ENCODE peak calls at places on chromosomes 7 and 10, in eight cellular contexts. One of them, this sample, is unnamed.

GRCh38 chr10:89515031-89515841 is 20.2 kb downstream of the SLC16A12 start:
- DNase-seq in A549: no peak
- DNase-seq in SK-N-SH: no peak
- DNase-seq in H1: no peak
- DNase-seq in GM12878: no peak
- DNase-seq in IMR-90: peak
- DNase-seq in HepG2: no peak
- DNase-seq in K562: no peak
- DNase-seq in this sample: no peak

GRCh38 chr7:77684030-77684429 is 12.2 kb upstream of the RSBN1L start:
- DNase-seq in A549: no peak
- DNase-seq in SK-N-SH: no peak
- DNase-seq in H1: peak
- DNase-seq in GM12878: no peak
- DNase-seq in IMR-90: peak
- DNase-seq in HepG2: no peak
- DNase-seq in K562: no peak
- DNase-seq in this sample: peak

GRCh38 chr10:30176776-30177533 is 117.6 kb upstream of the JCAD start:
- DNase-seq in A549: no peak
- DNase-seq in SK-N-SH: no peak
- DNase-seq in H1: no peak
- DNase-seq in GM12878: no peak
- DNase-seq in IMR-90: peak
- DNase-seq in HepG2: no peak
- DNase-seq in K562: no peak
- DNase-seq in this sample: no peak

GRCh38 chr7:157404845-157405481 is 68.2 kb downstream of the DNAJB6 start:
- DNase-seq in A549: peak
- DNase-seq in SK-N-SH: peak
- DNase-seq in H1: no peak
- DNase-seq in GM12878: no peak
- DNase-seq in IMR-90: peak
- DNase-seq in HepG2: no peak
- DNase-seq in K562: peak
- DNase-seq in this sample: no peak

GRCh38 chr7:143355450-143356385 is 6.8 kb downstream of the FAM131B start:
- DNase-seq in A549: peak
- DNase-seq in SK-N-SH: peak
- DNase-seq in H1: no peak
- DNase-seq in GM12878: no peak
- DNase-seq in IMR-90: no peak
- DNase-seq in HepG2: no peak
- DNase-seq in K562: no peak
- DNase-seq in this sample: peak

GRCh38 chr10:28587270-28587969 is 54.5 kb downstream of the WAC start:
- DNase-seq in A549: no peak
- DNase-seq in SK-N-SH: no peak
- DNase-seq in H1: no peak
- DNase-seq in GM12878: no peak
- DNase-seq in IMR-90: peak
- DNase-seq in HepG2: no peak
- DNase-seq in K562: no peak
- DNase-seq in this sample: no peak

GRCh38 chr7:24762771-24763170 is 5.5 kb upstream of the GSDME start:
- DNase-seq in A549: no peak
- DNase-seq in SK-N-SH: no peak
- DNase-seq in H1: no peak
- DNase-seq in GM12878: no peak
- DNase-seq in IMR-90: no peak
- DNase-seq in HepG2: no peak
- DNase-seq in K562: no peak
- DNase-seq in this sample: no peak

GRCh38 chr10:91689731-91690168 is 56.9 kb upstream of the PPP1R3C start:
- DNase-seq in A549: no peak
- DNase-seq in SK-N-SH: no peak
- DNase-seq in H1: no peak
- DNase-seq in GM12878: no peak
- DNase-seq in IMR-90: peak
- DNase-seq in HepG2: no peak
- DNase-seq in K562: no peak
- DNase-seq in this sample: no peak

GRCh38 chr10:123527122-123527521 is 139.0 kb upstream of the GPR26 start:
- DNase-seq in A549: no peak
- DNase-seq in SK-N-SH: no peak
- DNase-seq in H1: no peak
- DNase-seq in GM12878: no peak
- DNase-seq in IMR-90: no peak
- DNase-seq in HepG2: no peak
- DNase-seq in K562: no peak
- DNase-seq in this sample: no peak

GRCh38 chr7:48868916-48869315 is 55.4 kb upstream of the CDC14C start:
- DNase-seq in A549: no peak
- DNase-seq in SK-N-SH: no peak
- DNase-seq in H1: no peak
- DNase-seq in GM12878: no peak
- DNase-seq in IMR-90: no peak
- DNase-seq in HepG2: no peak
- DNase-seq in K562: no peak
- DNase-seq in this sample: no peak

GRCh38 chr7:2668401-2668800 is 19.6 kb upstream of the AMZ1 start:
- DNase-seq in A549: peak
- DNase-seq in SK-N-SH: no peak
- DNase-seq in H1: no peak
- DNase-seq in GM12878: no peak
- DNase-seq in IMR-90: peak
- DNase-seq in HepG2: no peak
- DNase-seq in K562: no peak
- DNase-seq in this sample: no peak

GRCh38 chr10:33055636-33056035 is 97.6 kb upstream of the ITGB1 start:
- DNase-seq in A549: no peak
- DNase-seq in SK-N-SH: no peak
- DNase-seq in H1: no peak
- DNase-seq in GM12878: no peak
- DNase-seq in IMR-90: peak
- DNase-seq in HepG2: no peak
- DNase-seq in K562: no peak
- DNase-seq in this sample: no peak

GRCh38 chr10:123149568-123150228 is 1.8 kb downstream of the HMX2 start:
- DNase-seq in A549: no peak
- DNase-seq in SK-N-SH: peak
- DNase-seq in H1: peak
- DNase-seq in GM12878: no peak
- DNase-seq in IMR-90: peak
- DNase-seq in HepG2: no peak
- DNase-seq in K562: no peak
- DNase-seq in this sample: peak

DNA sequence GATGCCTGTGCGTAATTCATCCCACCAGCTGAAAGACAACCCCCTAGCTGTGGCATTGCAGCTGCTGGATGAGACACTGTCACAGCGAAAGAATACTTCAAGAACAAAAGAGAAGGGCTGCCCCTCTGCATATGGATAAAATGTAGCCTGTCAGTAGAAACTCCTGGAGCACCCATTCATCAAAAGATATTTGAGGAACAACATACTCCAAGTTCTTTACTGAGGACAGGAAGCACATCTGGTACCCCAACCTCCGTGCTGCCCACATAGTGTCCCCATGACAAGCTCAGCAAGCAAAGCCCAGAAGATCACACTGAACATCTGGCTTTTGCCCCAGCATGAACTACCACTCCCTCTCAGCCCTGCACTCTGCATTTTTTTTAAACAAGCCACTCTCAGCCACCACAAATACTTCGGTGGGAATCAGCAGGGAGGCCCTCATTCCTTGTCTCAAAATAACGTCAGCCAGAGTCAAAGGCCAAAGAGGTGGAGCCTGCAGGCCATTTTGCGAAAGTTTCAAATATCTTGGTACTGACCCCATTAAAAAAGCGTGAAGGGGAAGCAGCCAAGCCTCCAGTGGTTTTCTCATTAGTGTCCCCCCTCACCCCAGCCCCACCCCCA is 1.7 kb downstream of the CREB3L2 start:
- DNase-seq in A549: peak
- DNase-seq in SK-N-SH: no peak
- DNase-seq in H1: no peak
- DNase-seq in GM12878: no peak
- DNase-seq in IMR-90: peak
- DNase-seq in HepG2: peak
- DNase-seq in K562: peak
- DNase-seq in this sample: peak
- TF ChIP-seq USF2 in A549: no peak
- TF ChIP-seq USF2 in SK-N-SH: no peak
- TF ChIP-seq USF2 in H1: no peak
- TF ChIP-seq USF2 in GM12878: no peak
- TF ChIP-seq USF2 in IMR-90: no peak
- TF ChIP-seq USF2 in HepG2: no peak
- TF ChIP-seq USF2 in K562: no peak
- TF ChIP-seq USF2 in this sample: no peak

GRCh38 chr7:137449016-137449415 is 105.5 kb upstream of the PTN start:
- DNase-seq in A549: no peak
- DNase-seq in SK-N-SH: no peak
- DNase-seq in H1: no peak
- DNase-seq in GM12878: no peak
- DNase-seq in IMR-90: no peak
- DNase-seq in HepG2: no peak
- DNase-seq in K562: no peak
- DNase-seq in this sample: no peak

GRCh38 chr7:137454169-137455166 is 110.9 kb upstream of the PTN start:
- DNase-seq in A549: peak
- DNase-seq in SK-N-SH: peak
- DNase-seq in H1: no peak
- DNase-seq in GM12878: no peak
- DNase-seq in IMR-90: peak
- DNase-seq in HepG2: peak
- DNase-seq in K562: peak
- DNase-seq in this sample: no peak

GRCh38 chr7:137458399-137458798 is 114.9 kb upstream of the PTN start:
- DNase-seq in A549: no peak
- DNase-seq in SK-N-SH: no peak
- DNase-seq in H1: no peak
- DNase-seq in GM12878: no peak
- DNase-seq in IMR-90: no peak
- DNase-seq in HepG2: no peak
- DNase-seq in K562: no peak
- DNase-seq in this sample: no peak

GRCh38 chr7:137453356-137453755 is 109.8 kb upstream of the PTN start:
- DNase-seq in A549: no peak
- DNase-seq in SK-N-SH: no peak
- DNase-seq in H1: no peak
- DNase-seq in GM12878: no peak
- DNase-seq in IMR-90: no peak
- DNase-seq in HepG2: no peak
- DNase-seq in K562: no peak
- DNase-seq in this sample: no peak
- TF ChIP-seq USF2 in A549: no peak
- TF ChIP-seq USF2 in SK-N-SH: no peak
- TF ChIP-seq USF2 in H1: no peak
- TF ChIP-seq USF2 in GM12878: no peak
- TF ChIP-seq USF2 in IMR-90: no peak
- TF ChIP-seq USF2 in HepG2: no peak
- TF ChIP-seq USF2 in K562: no peak
- TF ChIP-seq USF2 in this sample: no peak

GRCh38 chr7:151519765-151520418 is at the start of gene RHEB:
- DNase-seq in A549: peak
- DNase-seq in SK-N-SH: peak
- DNase-seq in H1: peak
- DNase-seq in GM12878: peak
- DNase-seq in IMR-90: peak
- DNase-seq in HepG2: peak
- DNase-seq in K562: peak
- DNase-seq in this sample: peak

GRCh38 chr7:151517601-151518104 is 2.0 kb downstream of the RHEB start:
- DNase-seq in A549: no peak
- DNase-seq in SK-N-SH: no peak
- DNase-seq in H1: no peak
- DNase-seq in GM12878: no peak
- DNase-seq in IMR-90: no peak
- DNase-seq in HepG2: no peak
- DNase-seq in K562: no peak
- DNase-seq in this sample: no peak

GRCh38 chr7:151518781-151519044 is 982 bp downstream of the RHEB start:
- DNase-seq in A549: no peak
- DNase-seq in SK-N-SH: no peak
- DNase-seq in H1: no peak
- DNase-seq in GM12878: no peak
- DNase-seq in IMR-90: no peak
- DNase-seq in HepG2: no peak
- DNase-seq in K562: no peak
- DNase-seq in this sample: no peak

GRCh38 chr7:151518105-151518780 is 1.5 kb downstream of the RHEB start:
- DNase-seq in A549: peak
- DNase-seq in SK-N-SH: peak
- DNase-seq in H1: no peak
- DNase-seq in GM12878: no peak
- DNase-seq in IMR-90: peak
- DNase-seq in HepG2: peak
- DNase-seq in K562: no peak
- DNase-seq in this sample: no peak

DNA sequence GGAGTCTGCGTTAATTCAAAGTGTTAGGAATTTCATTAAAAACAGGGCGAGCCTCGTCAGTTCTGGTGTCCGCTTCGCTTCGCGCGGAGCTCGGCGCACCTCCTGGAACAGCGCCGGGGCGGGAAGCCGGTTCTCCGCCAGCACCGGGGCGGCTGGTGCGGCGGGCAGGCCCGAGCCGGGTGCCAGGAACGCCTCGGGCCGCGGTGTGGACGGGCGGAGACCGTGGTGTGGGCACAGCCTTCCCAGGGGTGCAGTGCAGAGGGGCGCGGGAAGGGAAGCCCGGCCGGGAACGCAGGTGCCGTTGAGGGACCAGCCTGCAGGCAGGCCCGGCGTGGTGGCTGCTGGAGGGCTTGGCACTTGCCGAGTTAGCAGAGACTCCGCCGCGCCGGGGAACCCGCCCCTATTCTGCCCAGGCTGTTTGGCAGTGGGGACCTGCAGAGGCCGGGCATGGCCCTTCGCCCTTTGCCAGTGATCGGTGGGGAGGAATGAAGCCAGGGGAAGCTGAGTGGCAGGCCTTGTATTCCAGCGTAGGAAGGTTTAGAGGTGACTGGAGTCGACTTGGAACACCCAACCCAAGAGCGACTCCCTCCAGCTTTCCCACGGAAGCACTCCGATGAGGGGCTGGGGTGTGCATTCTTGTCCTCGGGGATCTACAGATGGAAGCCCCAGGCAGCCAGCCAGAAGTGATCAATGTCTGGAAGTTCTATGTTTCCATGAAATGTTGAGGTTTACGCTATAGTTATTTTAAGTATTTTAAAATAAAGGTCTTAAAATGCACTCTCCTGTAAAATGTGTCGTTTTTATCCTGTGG is 929 bp upstream of the RHEB start:
- DNase-seq in A549: no peak
- DNase-seq in SK-N-SH: peak
- DNase-seq in H1: peak
- DNase-seq in GM12878: no peak
- DNase-seq in IMR-90: no peak
- DNase-seq in HepG2: no peak
- DNase-seq in K562: no peak
- DNase-seq in this sample: peak
- TF ChIP-seq USF2 in A549: no peak
- TF ChIP-seq USF2 in SK-N-SH: no peak
- TF ChIP-seq USF2 in H1: no peak
- TF ChIP-seq USF2 in GM12878: no peak
- TF ChIP-seq USF2 in IMR-90: no peak
- TF ChIP-seq USF2 in HepG2: no peak
- TF ChIP-seq USF2 in K562: no peak
- TF ChIP-seq USF2 in this sample: no peak

GRCh38 chr7:84025332-84025927 is 169.2 kb downstream of the SEMA3A start:
- DNase-seq in A549: peak
- DNase-seq in SK-N-SH: no peak
- DNase-seq in H1: no peak
- DNase-seq in GM12878: no peak
- DNase-seq in IMR-90: peak
- DNase-seq in HepG2: peak
- DNase-seq in K562: no peak
- DNase-seq in this sample: no peak
- TF ChIP-seq USF2 in A549: no peak
- TF ChIP-seq USF2 in SK-N-SH: no peak
- TF ChIP-seq USF2 in H1: no peak
- TF ChIP-seq USF2 in GM12878: no peak
- TF ChIP-seq USF2 in IMR-90: no peak
- TF ChIP-seq USF2 in HepG2: no peak
- TF ChIP-seq USF2 in K562: no peak
- TF ChIP-seq USF2 in this sample: no peak